ENCODE peak calls at places on chromosomes 1 and 21, in ten cellular contexts. F, L, X, W, D, M, J, E, R and C are unnamed samples.

GRCh38 chr1:63827411-63828321 is 53.8 kb downstream of the ROR1 start:
- DNase-seq in J (no peak), M (no peak), X (no peak), F (no peak), R (peak), W (no peak), L (no peak), E (no peak), D (no peak), C (no peak)

GRCh38 chr1:171740356-171740863 is 1.5 kb downstream of the VAMP4 start:
- DNase-seq in W (no peak), L (no peak), M (no peak), X (no peak), E (no peak), J (peak), F (no peak), R (peak), D (no peak), C (no peak)

GRCh38 chr1:199422206-199422605 is 605.3 kb upstream of the NR5A2 start:
- DNase-seq in L (no peak), M (peak), E (no peak), F (peak), X (no peak), W (no peak), D (no peak), R (peak), J (peak), C (no peak)

GRCh38 chr1:147625274-147625986 is 44.9 kb downstream of the ACP6 start:
- DNase-seq in J (no peak), R (no peak), W (no peak), F (no peak), X (no peak), E (no peak), M (no peak), D (no peak), L (no peak), C (no peak)

GRCh38 chr1:241950390-241950789 is 7.2 kb upstream of the BECN2 start:
- DNase-seq in W (no peak), F (no peak), E (no peak), J (peak), D (no peak), L (no peak), M (no peak), R (peak), X (no peak), C (no peak)

GRCh38 chr1:116453481-116453880 is 80.4 kb downstream of the ATP1A1 start:
- DNase-seq in R (no peak), F (no peak), X (no peak), L (no peak), D (no peak), W (no peak), E (no peak), M (no peak), J (no peak), C (no peak)

GRCh38 chr1:168223681-168224515 is 1.9 kb upstream of the SFT2D2 start:
- DNase-seq in X (no peak), L (no peak), D (no peak), J (peak), R (no peak), M (no peak), E (no peak), W (no peak), F (no peak), C (no peak)

GRCh38 chr1:221726331-221726692 is 15.6 kb downstream of the DUSP10 start:
- DNase-seq in R (no peak), M (no peak), X (no peak), F (no peak), L (peak), W (no peak), D (no peak), E (no peak), J (no peak), C (no peak)

GRCh38 chr1:2136386-2136821 is 58.2 kb downstream of the FAAP20 start:
- DNase-seq in E (no peak), D (no peak), M (no peak), J (no peak), W (peak), L (no peak), F (no peak), X (no peak), R (no peak), C (peak)

GRCh38 chr1:32998009-32998555 is 33.5 kb upstream of the RNF19B start:
- DNase-seq in D (no peak), L (no peak), R (no peak), E (no peak), X (no peak), W (no peak), M (no peak), J (no peak), F (no peak), C (no peak)

GRCh38 chr1:79043506-79043905 is 37.0 kb upstream of the ADGRL4 start:
- DNase-seq in M (no peak), E (no peak), J (peak), R (peak), X (no peak), L (no peak), F (no peak), D (no peak), W (no peak), C (no peak)

GRCh38 chr1:163085041-163085903 is 16.1 kb downstream of the RGS4 start:
- DNase-seq in J (peak), D (no peak), W (no peak), X (no peak), M (no peak), R (peak), E (no peak), L (no peak), F (no peak), C (no peak)

GRCh38 chr1:205169248-205169647 is 42.3 kb downstream of the DSTYK start:
- DNase-seq in X (no peak), J (no peak), W (no peak), E (no peak), D (no peak), F (no peak), M (no peak), L (no peak), R (no peak), C (no peak)

GRCh38 chr1:117210831-117211261 is at the start of gene VTCN1:
- DNase-seq in M (peak), D (no peak), X (no peak), F (no peak), W (no peak), E (peak), L (no peak), R (no peak), J (no peak), C (no peak)

GRCh38 chr1:56584910-56585528 is 5.7 kb upstream of the PLPP3 start:
- DNase-seq in J (peak), R (peak), W (no peak), F (no peak), L (no peak), D (no peak), E (peak), X (no peak), M (peak), C (no peak)

GRCh38 chr1:170743083-170743482 is 79.2 kb downstream of the PRRX1 start:
- DNase-seq in W (no peak), E (no peak), F (no peak), D (no peak), J (peak), M (no peak), X (no peak), L (no peak), R (no peak), C (no peak)

GRCh38 chr1:113191579-113192076 is 118.6 kb downstream of the LRIG2 start:
- DNase-seq in W (no peak), R (no peak), L (peak), M (peak), X (no peak), F (no peak), E (no peak), D (no peak), J (peak), C (no peak)

GRCh38 chr1:17281775-17282181 is 26.2 kb upstream of the PADI4 start:
- DNase-seq in W (no peak), E (no peak), J (no peak), R (no peak), M (no peak), L (no peak), D (no peak), X (no peak), F (no peak), C (no peak)

GRCh38 chr1:89822109-89822962 is 1.5 kb downstream of the LRRC8D start:
- DNase-seq in L (no peak), M (no peak), W (no peak), D (no peak), J (no peak), E (no peak), R (no peak), F (peak), X (no peak), C (no peak)

GRCh38 chr1:100034465-100034864 is 64.7 kb downstream of the SLC35A3 start:
- DNase-seq in R (peak), X (no peak), E (no peak), L (no peak), M (no peak), D (no peak), J (peak), F (no peak), W (no peak), C (no peak)
- TF ChIP-seq CTCF in R (peak), X (no peak), E (peak), L (peak), M (peak), D (no peak), J (peak), F (no peak), W (peak), C (peak)

GRCh38 chr1:36305915-36306209 is 306 bp upstream of the SH3D21 start:
- DNase-seq in E (no peak), F (no peak), X (no peak), D (no peak), M (no peak), R (no peak), W (no peak), J (no peak), L (no peak), C (no peak)

GRCh38 chr1:36304970-36305914 is 926 bp upstream of the SH3D21 start:
- DNase-seq in W (no peak), E (no peak), R (no peak), X (no peak), M (no peak), L (no peak), D (peak), J (peak), F (peak), C (no peak)

GRCh38 chr1:36307601-36308330 is 1.6 kb downstream of the SH3D21 start:
- DNase-seq in F (no peak), L (no peak), R (no peak), J (no peak), W (no peak), X (no peak), D (no peak), M (no peak), E (no peak), C (no peak)

GRCh38 chr1:36306902-36307456 is 811 bp downstream of the SH3D21 start:
- DNase-seq in E (peak), X (peak), R (peak), F (peak), W (peak), L (peak), D (peak), J (peak), M (peak), C (no peak)

GRCh38 chr1:36306210-36306901 is at the start of gene SH3D21:
- DNase-seq in J (peak), F (peak), D (peak), X (peak), M (no peak), L (no peak), R (no peak), E (peak), W (peak), C (no peak)
- TF ChIP-seq CTCF in J (no peak), F (no peak), D (peak), X (peak), M (no peak), L (peak), R (no peak), E (peak), W (peak), C (peak)

GRCh38 chr1:119141020-119141424 is 569 bp upstream of the WARS2 start:
- DNase-seq in X (peak), J (peak), D (peak), W (no peak), E (peak), F (peak), L (peak), M (no peak), R (no peak), C (no peak)
- TF ChIP-seq CTCF in X (no peak), J (peak), D (peak), W (peak), E (peak), F (peak), L (peak), M (peak), R (peak), C (peak)

DNA sequence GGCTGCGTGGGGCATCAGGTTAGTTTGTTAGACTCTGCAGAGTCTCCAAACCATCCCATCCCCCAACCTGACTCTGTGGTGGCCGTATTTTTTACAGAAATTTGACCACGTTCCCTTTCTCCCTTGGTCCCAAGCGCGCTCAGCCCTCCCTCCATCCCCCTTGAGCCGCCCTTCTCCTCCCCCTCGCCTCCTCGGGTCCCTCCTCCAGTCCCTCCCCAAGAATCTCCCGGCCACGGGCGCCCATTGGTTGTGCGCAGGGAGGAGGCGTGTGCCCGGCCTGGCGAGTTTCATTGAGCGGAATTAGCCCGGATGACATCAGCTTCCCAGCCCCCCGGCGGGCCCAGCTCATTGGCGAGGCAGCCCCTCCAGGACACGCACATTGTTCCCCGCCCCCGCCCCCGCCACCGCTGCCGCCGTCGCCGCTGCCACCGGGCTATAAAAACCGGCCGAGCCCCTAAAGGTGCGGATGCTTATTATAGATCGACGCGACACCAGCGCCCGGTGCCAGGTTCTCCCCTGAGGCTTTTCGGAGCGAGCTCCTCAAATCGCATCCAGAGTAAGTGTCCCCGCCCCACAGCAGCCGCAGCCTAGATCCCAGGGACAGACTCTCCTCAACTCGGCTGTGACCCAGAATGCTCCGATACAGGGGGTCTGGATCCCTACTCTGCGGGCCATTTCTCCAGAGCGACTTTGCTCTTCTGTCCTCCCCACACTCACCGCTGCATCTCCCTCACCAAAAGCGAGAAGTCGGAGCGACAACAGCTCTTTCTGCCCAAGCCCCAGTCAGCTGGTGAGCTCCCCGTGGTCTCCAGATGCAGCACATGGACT is at the start of gene OLIG2:
- DNase-seq in D (peak), X (no peak), W (no peak), M (no peak), L (no peak), E (no peak), F (peak), J (peak), R (peak), C (no peak)
- TF ChIP-seq CTCF in D (no peak), X (no peak), W (no peak), M (no peak), L (no peak), E (no peak), F (no peak), J (no peak), R (no peak), C (no peak)

GRCh38 chr1:224113545-224113917 is 380 bp upstream of the FBXO28 start:
- DNase-seq in E (no peak), R (no peak), W (no peak), M (no peak), D (no peak), L (no peak), X (no peak), F (no peak), J (no peak), C (no peak)

GRCh38 chr1:224118688-224119087 is 4.8 kb downstream of the FBXO28 start:
- DNase-seq in D (no peak), M (no peak), X (no peak), J (no peak), F (no peak), E (no peak), L (no peak), R (no peak), W (no peak), C (no peak)

GRCh38 chr1:224114787-224115175 is 870 bp downstream of the FBXO28 start:
- DNase-seq in L (no peak), W (no peak), E (no peak), F (no peak), D (no peak), J (peak), X (no peak), R (no peak), M (no peak), C (no peak)

GRCh38 chr1:224113918-224114786 is at the start of gene FBXO28:
- DNase-seq in W (peak), R (peak), D (peak), L (peak), M (peak), F (peak), E (peak), J (peak), X (peak), C (peak)

GRCh38 chr1:224116131-224116530 is 2.2 kb downstream of the FBXO28 start:
- DNase-seq in L (peak), J (peak), D (no peak), X (no peak), W (no peak), M (peak), F (no peak), E (no peak), R (peak), C (no peak)
- TF ChIP-seq CTCF in L (peak), J (peak), D (peak), X (peak), W (peak), M (peak), F (no peak), E (peak), R (peak), C (peak)